ENCODE peak calls at places on chromosomes 6 and 20, in nine cellular contexts. One of them, this sample, is unnamed. For H3K4me1, the result is how much of the 10 kb centered on the place peaks cover.

GRCh38 chr20:58749098-58749766 is 56.6 kb downstream of the NPEPL1 start:
- DNase-seq in MM.1S: no peak
- DNase-seq in suprapubic skin: no peak
- DNase-seq in psoas muscle: no peak
- DNase-seq in OCI-LY7: no peak
- DNase-seq in HCT116: no peak
- DNase-seq in body of pancreas: no peak
- DNase-seq in breast epithelium: no peak
- DNase-seq in thoracic aorta: no peak
- DNase-seq in this sample: no peak

GRCh38 chr6:33028220-33028849 is 18.9 kb upstream of the HLA-DOA start:
- DNase-seq in psoas muscle: no peak
- DNase-seq in suprapubic skin: no peak
- DNase-seq in HCT116: no peak
- DNase-seq in MM.1S: no peak
- DNase-seq in breast epithelium: no peak
- DNase-seq in OCI-LY7: peak
- DNase-seq in thoracic aorta: no peak
- DNase-seq in body of pancreas: no peak
- DNase-seq in this sample: no peak

GRCh38 chr6:136822051-136822378 is 377 bp upstream of the PEX7 start:
- DNase-seq in body of pancreas: no peak
- DNase-seq in suprapubic skin: no peak
- DNase-seq in thoracic aorta: no peak
- DNase-seq in OCI-LY7: peak
- DNase-seq in HCT116: no peak
- DNase-seq in breast epithelium: no peak
- DNase-seq in psoas muscle: no peak
- DNase-seq in MM.1S: no peak
- DNase-seq in this sample: no peak

GRCh38 chr6:46756469-46757205 is 9.9 kb downstream of the ANKRD66 start:
- DNase-seq in breast epithelium: no peak
- DNase-seq in suprapubic skin: no peak
- DNase-seq in thoracic aorta: no peak
- DNase-seq in psoas muscle: no peak
- DNase-seq in HCT116: no peak
- DNase-seq in MM.1S: no peak
- DNase-seq in OCI-LY7: no peak
- DNase-seq in body of pancreas: no peak
- DNase-seq in this sample: no peak

GRCh38 chr6:8588176-8588575 is 152.8 kb upstream of the SLC35B3 start:
- DNase-seq in thoracic aorta: no peak
- DNase-seq in breast epithelium: no peak
- DNase-seq in MM.1S: no peak
- DNase-seq in psoas muscle: no peak
- DNase-seq in OCI-LY7: no peak
- DNase-seq in suprapubic skin: no peak
- DNase-seq in body of pancreas: no peak
- DNase-seq in HCT116: no peak
- DNase-seq in this sample: no peak

GRCh38 chr6:37373822-37374514 is 20.2 kb downstream of the RNF8 start:
- DNase-seq in psoas muscle: no peak
- DNase-seq in MM.1S: no peak
- DNase-seq in suprapubic skin: no peak
- DNase-seq in thoracic aorta: no peak
- DNase-seq in body of pancreas: no peak
- DNase-seq in HCT116: no peak
- DNase-seq in OCI-LY7: no peak
- DNase-seq in breast epithelium: no peak
- DNase-seq in this sample: no peak

GRCh38 chr20:47204746-47205122 is 151.8 kb downstream of the ZMYND8 start:
- DNase-seq in HCT116: peak
- DNase-seq in thoracic aorta: no peak
- DNase-seq in body of pancreas: no peak
- DNase-seq in OCI-LY7: no peak
- DNase-seq in psoas muscle: peak
- DNase-seq in breast epithelium: no peak
- DNase-seq in MM.1S: no peak
- DNase-seq in suprapubic skin: no peak
- DNase-seq in this sample: no peak

GRCh38 chr6:145119091-145119490 is 616.2 kb downstream of the EPM2A start:
- DNase-seq in thoracic aorta: no peak
- DNase-seq in HCT116: no peak
- DNase-seq in MM.1S: no peak
- DNase-seq in suprapubic skin: no peak
- DNase-seq in psoas muscle: no peak
- DNase-seq in body of pancreas: no peak
- DNase-seq in OCI-LY7: no peak
- DNase-seq in breast epithelium: no peak
- DNase-seq in this sample: no peak

GRCh38 chr6:138204792-138205384 is 13.4 kb downstream of the PBOV1 start:
- DNase-seq in body of pancreas: no peak
- DNase-seq in psoas muscle: no peak
- DNase-seq in suprapubic skin: no peak
- DNase-seq in OCI-LY7: no peak
- DNase-seq in thoracic aorta: no peak
- DNase-seq in breast epithelium: no peak
- DNase-seq in HCT116: no peak
- DNase-seq in MM.1S: no peak
- DNase-seq in this sample: no peak

GRCh38 chr6:157099912-157100593 is 223.3 kb downstream of the TMEM242 start:
- DNase-seq in MM.1S: no peak
- DNase-seq in HCT116: no peak
- DNase-seq in breast epithelium: no peak
- DNase-seq in psoas muscle: no peak
- DNase-seq in thoracic aorta: no peak
- DNase-seq in suprapubic skin: no peak
- DNase-seq in body of pancreas: peak
- DNase-seq in OCI-LY7: no peak
- DNase-seq in this sample: peak

GRCh38 chr20:8143474-8143873 is 11.4 kb downstream of the PLCB1 start:
- DNase-seq in MM.1S: no peak
- DNase-seq in HCT116: no peak
- DNase-seq in body of pancreas: no peak
- DNase-seq in thoracic aorta: no peak
- DNase-seq in OCI-LY7: no peak
- DNase-seq in psoas muscle: no peak
- DNase-seq in suprapubic skin: no peak
- DNase-seq in breast epithelium: no peak
- DNase-seq in this sample: no peak

GRCh38 chr20:51409192-51409875 is 133.2 kb downstream of the NFATC2 start:
- DNase-seq in body of pancreas: no peak
- DNase-seq in thoracic aorta: no peak
- DNase-seq in HCT116: no peak
- DNase-seq in suprapubic skin: no peak
- DNase-seq in OCI-LY7: no peak
- DNase-seq in breast epithelium: no peak
- DNase-seq in MM.1S: no peak
- DNase-seq in psoas muscle: no peak
- DNase-seq in this sample: no peak

GRCh38 chr20:51400051-51400926 is 142.2 kb downstream of the NFATC2 start:
- DNase-seq in breast epithelium: no peak
- DNase-seq in psoas muscle: no peak
- DNase-seq in suprapubic skin: no peak
- DNase-seq in OCI-LY7: peak
- DNase-seq in thoracic aorta: no peak
- DNase-seq in HCT116: no peak
- DNase-seq in body of pancreas: peak
- DNase-seq in MM.1S: peak
- DNase-seq in this sample: peak

GRCh38 chr20:51403465-51404220 is 138.9 kb downstream of the NFATC2 start:
- DNase-seq in body of pancreas: no peak
- DNase-seq in psoas muscle: no peak
- DNase-seq in MM.1S: no peak
- DNase-seq in thoracic aorta: no peak
- DNase-seq in HCT116: no peak
- DNase-seq in breast epithelium: no peak
- DNase-seq in suprapubic skin: no peak
- DNase-seq in OCI-LY7: no peak
- DNase-seq in this sample: no peak

GRCh38 chr20:51402201-51402600 is 140.3 kb downstream of the NFATC2 start:
- DNase-seq in OCI-LY7: peak
- DNase-seq in HCT116: no peak
- DNase-seq in psoas muscle: no peak
- DNase-seq in suprapubic skin: no peak
- DNase-seq in body of pancreas: no peak
- DNase-seq in breast epithelium: no peak
- DNase-seq in MM.1S: peak
- DNase-seq in thoracic aorta: no peak
- DNase-seq in this sample: no peak

DNA sequence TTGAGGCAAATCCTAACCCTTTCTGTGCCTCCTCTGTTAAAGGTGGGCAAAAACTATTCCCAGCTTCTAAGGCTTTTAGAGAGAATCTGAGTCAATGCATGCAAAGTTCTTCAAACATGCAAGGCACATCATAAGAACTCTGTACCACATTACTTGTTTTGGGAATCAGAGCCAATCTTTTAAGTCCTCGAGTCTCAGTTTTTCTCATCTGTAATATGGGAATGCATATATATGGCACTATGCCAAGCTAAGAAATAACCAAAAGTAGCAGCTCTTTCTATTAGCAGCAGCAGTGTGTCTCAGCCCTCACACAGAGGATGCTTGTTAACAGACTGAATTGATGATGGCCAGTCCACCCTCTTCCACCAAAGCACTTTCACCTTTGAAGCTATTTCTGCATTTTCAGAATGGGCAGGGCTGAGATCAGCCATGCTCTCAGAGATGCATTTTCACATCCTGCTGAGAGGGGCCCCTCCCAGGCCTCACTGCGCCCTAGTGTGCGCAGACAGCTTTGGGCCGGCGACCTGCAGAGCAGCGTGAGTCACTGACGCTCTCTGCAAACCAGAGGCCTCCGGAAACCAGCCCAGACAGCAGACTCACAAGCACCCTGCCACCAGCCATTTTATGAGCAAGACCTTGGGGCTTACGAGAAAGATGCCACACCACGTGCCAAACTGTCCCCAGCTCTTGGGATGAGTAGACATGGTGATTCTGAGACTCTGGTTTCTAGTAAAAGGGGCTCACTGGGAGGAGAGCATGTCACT is 138.0 kb downstream of the NFATC2 start:
- DNase-seq in OCI-LY7: peak
- DNase-seq in psoas muscle: no peak
- DNase-seq in suprapubic skin: no peak
- DNase-seq in thoracic aorta: no peak
- DNase-seq in breast epithelium: no peak
- DNase-seq in body of pancreas: peak
- DNase-seq in MM.1S: peak
- DNase-seq in HCT116: no peak
- DNase-seq in this sample: peak
- H3K4me1 ChIP-seq in OCI-LY7: half or more
- H3K4me1 ChIP-seq in psoas muscle: under half
- H3K4me1 ChIP-seq in suprapubic skin: under half
- H3K4me1 ChIP-seq in thoracic aorta: under half
- H3K4me1 ChIP-seq in breast epithelium: under half
- H3K4me1 ChIP-seq in body of pancreas: under half
- H3K4me1 ChIP-seq in MM.1S: half or more
- H3K4me1 ChIP-seq in HCT116: under half
- H3K4me1 ChIP-seq in this sample: half or more

GRCh38 chr6:1378224-1379025 is 11.0 kb upstream of the FOXF2 start:
- DNase-seq in breast epithelium: no peak
- DNase-seq in OCI-LY7: no peak
- DNase-seq in thoracic aorta: no peak
- DNase-seq in suprapubic skin: no peak
- DNase-seq in psoas muscle: no peak
- DNase-seq in MM.1S: no peak
- DNase-seq in HCT116: no peak
- DNase-seq in body of pancreas: no peak
- DNase-seq in this sample: no peak

GRCh38 chr6:1380625-1381396 is 8.6 kb upstream of the FOXF2 start:
- DNase-seq in thoracic aorta: no peak
- DNase-seq in OCI-LY7: no peak
- DNase-seq in body of pancreas: no peak
- DNase-seq in breast epithelium: no peak
- DNase-seq in psoas muscle: no peak
- DNase-seq in suprapubic skin: no peak
- DNase-seq in HCT116: no peak
- DNase-seq in MM.1S: no peak
- DNase-seq in this sample: no peak

GRCh38 chr6:1379026-1379809 is 10.2 kb upstream of the FOXF2 start:
- DNase-seq in suprapubic skin: no peak
- DNase-seq in psoas muscle: peak
- DNase-seq in MM.1S: peak
- DNase-seq in OCI-LY7: no peak
- DNase-seq in breast epithelium: no peak
- DNase-seq in HCT116: no peak
- DNase-seq in body of pancreas: no peak
- DNase-seq in thoracic aorta: no peak
- DNase-seq in this sample: no peak

GRCh38 chr6:1381397-1382330 is 7.7 kb upstream of the FOXF2 start:
- DNase-seq in OCI-LY7: peak
- DNase-seq in MM.1S: peak
- DNase-seq in body of pancreas: peak
- DNase-seq in thoracic aorta: no peak
- DNase-seq in suprapubic skin: no peak
- DNase-seq in breast epithelium: no peak
- DNase-seq in psoas muscle: no peak
- DNase-seq in HCT116: no peak
- DNase-seq in this sample: no peak

DNA sequence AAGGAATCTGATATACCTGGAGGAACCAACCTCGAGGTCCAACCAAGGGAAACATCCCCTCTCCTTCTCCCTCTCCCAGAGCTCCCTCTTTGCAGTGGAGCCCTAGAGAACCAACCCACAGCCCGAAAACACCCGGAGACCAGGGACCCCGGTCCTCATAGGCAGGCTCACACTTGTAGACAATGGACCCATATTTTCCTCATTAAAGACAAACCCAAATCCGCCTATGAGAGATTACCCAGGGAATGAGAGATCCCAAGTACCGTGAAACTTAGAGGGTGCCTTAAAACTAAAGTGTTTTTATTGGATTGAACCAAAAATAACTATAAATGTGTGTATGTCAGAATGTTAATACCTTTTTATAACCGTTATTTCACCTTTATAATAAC is 9.6 kb upstream of the FOXF2 start:
- DNase-seq in body of pancreas: no peak
- DNase-seq in suprapubic skin: no peak
- DNase-seq in HCT116: no peak
- DNase-seq in psoas muscle: no peak
- DNase-seq in breast epithelium: no peak
- DNase-seq in thoracic aorta: no peak
- DNase-seq in OCI-LY7: no peak
- DNase-seq in MM.1S: no peak
- DNase-seq in this sample: no peak
- TF ChIP-seq CTCF in body of pancreas: no peak
- TF ChIP-seq CTCF in suprapubic skin: no peak
- TF ChIP-seq CTCF in HCT116: no peak
- TF ChIP-seq CTCF in psoas muscle: no peak
- TF ChIP-seq CTCF in breast epithelium: no peak
- TF ChIP-seq CTCF in thoracic aorta: no peak
- TF ChIP-seq CTCF in OCI-LY7: no peak
- TF ChIP-seq CTCF in MM.1S: no peak
- TF ChIP-seq CTCF in this sample: no peak

GRCh38 chr6:12116978-12117377 is 104.9 kb downstream of the HIVEP1 start:
- DNase-seq in suprapubic skin: no peak
- DNase-seq in thoracic aorta: no peak
- DNase-seq in breast epithelium: no peak
- DNase-seq in HCT116: no peak
- DNase-seq in OCI-LY7: no peak
- DNase-seq in body of pancreas: no peak
- DNase-seq in MM.1S: no peak
- DNase-seq in psoas muscle: no peak
- DNase-seq in this sample: no peak
- H3K4me1 ChIP-seq in suprapubic skin: under half
- H3K4me1 ChIP-seq in thoracic aorta: under half
- H3K4me1 ChIP-seq in breast epithelium: under half
- H3K4me1 ChIP-seq in HCT116: under half
- H3K4me1 ChIP-seq in OCI-LY7: under half
- H3K4me1 ChIP-seq in body of pancreas: under half
- H3K4me1 ChIP-seq in MM.1S: under half
- H3K4me1 ChIP-seq in psoas muscle: under half
- H3K4me1 ChIP-seq in this sample: under half

GRCh38 chr6:48915591-48915990 is 547.5 kb downstream of the MMUT start:
- DNase-seq in suprapubic skin: no peak
- DNase-seq in psoas muscle: no peak
- DNase-seq in breast epithelium: no peak
- DNase-seq in MM.1S: no peak
- DNase-seq in OCI-LY7: no peak
- DNase-seq in thoracic aorta: no peak
- DNase-seq in body of pancreas: no peak
- DNase-seq in HCT116: no peak
- DNase-seq in this sample: no peak
- TF ChIP-seq CTCF in suprapubic skin: no peak
- TF ChIP-seq CTCF in psoas muscle: no peak
- TF ChIP-seq CTCF in breast epithelium: no peak
- TF ChIP-seq CTCF in MM.1S: no peak
- TF ChIP-seq CTCF in OCI-LY7: no peak
- TF ChIP-seq CTCF in thoracic aorta: no peak
- TF ChIP-seq CTCF in body of pancreas: no peak
- TF ChIP-seq CTCF in HCT116: no peak
- TF ChIP-seq CTCF in this sample: no peak